ENCODE peak calls at places on chromosomes 7 and 10, in five cellular contexts. S is IMR-90, I is vagina, G is HCT116, J is K562. R is an unnamed sample.

GRCh38 chr7:30985756-30986155 is 22.0 kb downstream of the GHRHR start:
- DNase-seq in I (no peak), G (no peak), S (no peak), J (no peak), R (no peak)

GRCh38 chr7:73436031-73436929 is 2.7 kb downstream of the FZD9 start:
- DNase-seq in S (no peak), J (no peak), G (no peak), I (no peak), R (no peak)

GRCh38 chr7:98021588-98022351 is 31.8 kb upstream of the OCM2 start:
- DNase-seq in I (no peak), J (peak), G (peak), S (peak), R (peak)

GRCh38 chr10:25017247-25017590 is 807 bp downstream of the THNSL1 start:
- DNase-seq in I (no peak), S (peak), G (no peak), J (no peak), R (peak)

GRCh38 chr7:123533929-123534382 is 439 bp downstream of the IQUB start:
- DNase-seq in G (no peak), I (no peak), J (no peak), S (no peak), R (no peak)

GRCh38 chr7:50540785-50541579 is 24.2 kb downstream of the DDC start:
- DNase-seq in J (no peak), S (no peak), G (no peak), I (no peak), R (no peak)

GRCh38 chr7:27947581-27948278 is 207.8 kb downstream of the TAX1BP1 start:
- DNase-seq in J (no peak), G (no peak), I (no peak), S (peak), R (no peak)

GRCh38 chr10:22765660-22766547 is 51.5 kb upstream of the PIP4K2A start:
- DNase-seq in I (no peak), S (no peak), G (no peak), J (no peak), R (no peak)

GRCh38 chr10:71719464-71720303 is at the start of gene C10orf105:
- DNase-seq in I (no peak), G (no peak), S (no peak), J (no peak), R (no peak)

GRCh38 chr7:87347207-87347606 is 1.7 kb downstream of the CROT start:
- DNase-seq in I (no peak), J (no peak), G (no peak), S (no peak), R (no peak)

GRCh38 chr10:44759122-44759521 is 152.0 kb upstream of the TMEM72 start:
- DNase-seq in J (no peak), G (no peak), I (no peak), S (no peak), R (no peak)

GRCh38 chr10:5775705-5776104 is 37.5 kb downstream of the GDI2 start:
- DNase-seq in G (no peak), S (no peak), J (no peak), I (no peak), R (peak)

GRCh38 chr7:7642081-7642480 is 1.5 kb downstream of the UMAD1 start:
- DNase-seq in S (no peak), G (no peak), J (no peak), I (no peak), R (no peak)

GRCh38 chr10:59234814-59235429 is 58.5 kb downstream of the PHYHIPL start:
- DNase-seq in I (no peak), G (peak), J (no peak), S (peak), R (no peak)

GRCh38 chr10:127196227-127196954 is at the start of gene INSYN2A:
- DNase-seq in G (no peak), I (no peak), J (no peak), S (peak), R (no peak)

GRCh38 chr10:86105640-86106039 is 261.0 kb downstream of the GRID1 start:
- DNase-seq in G (no peak), S (no peak), I (no peak), J (no peak), R (no peak)

GRCh38 chr10:17838080-17838634 is 29.0 kb downstream of the MRC1 start:
- DNase-seq in S (no peak), I (no peak), G (no peak), J (no peak), R (no peak)

GRCh38 chr10:129788211-129788610 is 175.9 kb downstream of the EBF3 start:
- DNase-seq in S (no peak), I (no peak), J (no peak), G (no peak), R (no peak)

GRCh38 chr7:129923709-129924108 is 29.1 kb downstream of the UBE2H start:
- DNase-seq in J (no peak), I (no peak), S (peak), G (no peak), R (no peak)

GRCh38 chr7:44791278-44792219 is 4.9 kb upstream of the PPIA start:
- DNase-seq in G (no peak), I (no peak), S (peak), J (no peak), R (no peak)

GRCh38 chr7:2029936-2030335 is 202.8 kb downstream of the MAD1L1 start:
- DNase-seq in G (no peak), I (no peak), J (no peak), S (no peak), R (no peak)

GRCh38 chr10:76251773-76252617 is 820.6 kb downstream of the LRMDA start:
- DNase-seq in J (no peak), G (no peak), S (peak), I (no peak), R (no peak)

GRCh38 chr7:98251251-98251843 is 685 bp downstream of the TECPR1 start:
- DNase-seq in I (no peak), G (no peak), J (peak), S (no peak), R (no peak)

GRCh38 chr10:72259491-72260214 is 14.1 kb upstream of the DDIT4 start:
- DNase-seq in J (no peak), I (no peak), G (no peak), S (peak), R (no peak)

GRCh38 chr10:100508691-100509150 is 10.9 kb downstream of the SEC31B start:
- DNase-seq in J (peak), I (no peak), G (peak), S (peak), R (no peak)

GRCh38 chr7:26367219-26367711 is 75.6 kb downstream of the SNX10 start:
- DNase-seq in S (no peak), J (no peak), I (no peak), G (no peak), R (no peak)
- TF ChIP-seq POLR2A in S (no peak), J (no peak), I (no peak), G (no peak), R (no peak)

GRCh38 chr7:100943693-100944092 is 5.6 kb upstream of the MUC3A start:
- DNase-seq in I (no peak), S (no peak), J (no peak), G (no peak), R (no peak)

GRCh38 chr7:100944138-100944537 is 5.2 kb upstream of the MUC3A start:
- DNase-seq in G (no peak), I (no peak), J (no peak), S (no peak), R (no peak)

GRCh38 chr7:100947792-100948191 is 1.5 kb upstream of the MUC3A start:
- DNase-seq in G (no peak), I (no peak), S (no peak), J (no peak), R (no peak)

GRCh38 chr7:100946766-100947365 is 2.5 kb upstream of the MUC3A start:
- DNase-seq in S (no peak), J (no peak), G (no peak), I (no peak), R (no peak)

GRCh38 chr7:100946111-100946510 is 3.2 kb upstream of the MUC3A start:
- DNase-seq in G (no peak), J (no peak), S (no peak), I (no peak), R (no peak)
- TF ChIP-seq POLR2A in G (no peak), J (no peak), S (no peak), I (no peak), R (no peak)

GRCh38 chr10:131946321-131946751 is 35.4 kb downstream of the BNIP3 start:
- DNase-seq in J (no peak), G (no peak), S (peak), I (no peak), R (no peak)
- TF ChIP-seq POLR2A in J (no peak), G (no peak), S (no peak), I (no peak), R (no peak)

DNA sequence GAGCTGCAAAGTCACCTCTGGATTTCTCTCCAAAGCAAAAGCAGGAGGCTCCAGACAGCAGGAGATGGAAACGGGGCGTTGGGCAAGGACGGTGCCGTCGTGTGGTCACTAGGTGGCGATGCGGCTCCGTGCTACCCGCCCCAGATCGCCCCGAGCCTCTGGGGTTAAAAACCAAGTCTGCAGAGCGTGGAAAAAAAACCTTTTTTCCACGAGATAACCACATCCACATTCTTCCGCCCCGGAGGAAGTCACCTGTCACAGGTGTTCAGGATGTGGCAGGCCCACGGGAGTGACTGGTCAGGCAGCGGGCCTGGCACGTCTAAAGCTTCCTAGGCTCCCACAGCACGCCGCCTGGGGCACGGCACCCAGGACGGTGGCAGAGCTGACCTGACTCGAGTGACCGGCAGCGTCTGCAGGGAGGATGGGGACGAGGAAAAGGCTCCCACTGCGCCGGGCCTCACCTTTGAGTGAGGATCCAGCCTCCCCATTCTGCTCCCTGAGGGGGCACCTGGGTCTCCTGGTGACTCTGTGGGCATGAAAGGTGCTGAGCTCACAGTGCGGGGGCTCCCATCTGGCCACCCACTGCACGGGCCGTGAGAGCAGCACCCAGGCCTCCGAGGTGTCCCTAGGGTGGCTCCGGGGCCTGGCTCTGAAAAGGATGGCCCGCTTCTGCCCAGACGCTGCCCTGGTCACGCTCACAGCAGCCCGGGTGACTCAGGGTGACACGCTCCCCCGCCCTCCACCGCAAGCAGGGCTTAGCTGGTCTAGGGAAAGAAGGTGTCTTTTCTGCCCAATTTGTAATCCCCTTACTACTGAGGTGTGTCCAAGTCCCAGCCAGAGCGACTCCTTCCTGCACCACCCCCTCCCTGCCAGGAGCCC is 71.3 kb upstream of the TNRC18 start:
- DNase-seq in G (peak), I (no peak), S (peak), J (peak), R (peak)
- TF ChIP-seq POLR2A in G (no peak), I (no peak), S (peak), J (no peak), R (no peak)

GRCh38 chr7:4216016-4216415 is 466.1 kb upstream of the FOXK1 start:
- DNase-seq in I (no peak), G (no peak), J (no peak), S (no peak), R (no peak)
- TF ChIP-seq POLR2A in I (no peak), G (no peak), J (no peak), S (no peak), R (no peak)

DNA sequence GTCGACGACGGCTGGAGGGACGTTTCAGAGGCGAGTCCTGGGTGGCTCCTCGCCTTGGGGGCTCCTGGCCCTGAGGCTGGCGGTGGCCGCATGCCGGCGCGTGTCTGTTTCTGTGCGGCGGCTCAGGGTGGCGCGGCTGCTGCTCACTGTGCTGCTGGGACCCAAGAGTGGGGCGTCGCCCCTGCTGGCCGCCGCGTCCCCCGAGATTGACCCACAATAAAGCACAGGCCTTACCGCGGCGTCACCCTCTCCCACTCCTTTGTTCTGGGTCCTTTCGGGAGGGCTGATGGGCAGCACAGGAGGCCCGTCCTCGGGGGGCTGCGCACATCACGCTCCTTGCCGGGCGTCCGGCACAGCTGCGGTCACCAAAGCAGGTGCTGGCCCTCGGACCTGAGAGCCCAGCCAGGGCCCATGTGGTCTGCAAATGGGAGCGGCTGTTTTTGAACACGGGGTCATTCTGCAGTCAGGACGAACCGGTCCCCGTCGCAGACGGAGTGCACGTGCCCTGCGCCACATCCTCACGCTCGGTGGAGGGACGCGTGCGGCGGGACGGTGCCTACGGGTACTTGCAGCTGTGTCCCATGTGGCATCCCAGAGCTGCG is 19.2 kb downstream of the GET4 start:
- DNase-seq in J (no peak), S (no peak), I (no peak), G (no peak), R (no peak)
- TF ChIP-seq POLR2A in J (no peak), S (no peak), I (no peak), G (no peak), R (no peak)

GRCh38 chr10:56360583-56360966 is 484 bp downstream of the ZWINT start:
- DNase-seq in G (no peak), J (no peak), I (no peak), S (no peak), R (no peak)

GRCh38 chr10:56359837-56360236 is 1.2 kb downstream of the ZWINT start:
- DNase-seq in J (no peak), I (no peak), G (no peak), S (no peak), R (no peak)

GRCh38 chr10:56357018-56357417 is 4.0 kb downstream of the ZWINT start:
- DNase-seq in J (no peak), S (no peak), G (no peak), I (no peak), R (no peak)

DNA sequence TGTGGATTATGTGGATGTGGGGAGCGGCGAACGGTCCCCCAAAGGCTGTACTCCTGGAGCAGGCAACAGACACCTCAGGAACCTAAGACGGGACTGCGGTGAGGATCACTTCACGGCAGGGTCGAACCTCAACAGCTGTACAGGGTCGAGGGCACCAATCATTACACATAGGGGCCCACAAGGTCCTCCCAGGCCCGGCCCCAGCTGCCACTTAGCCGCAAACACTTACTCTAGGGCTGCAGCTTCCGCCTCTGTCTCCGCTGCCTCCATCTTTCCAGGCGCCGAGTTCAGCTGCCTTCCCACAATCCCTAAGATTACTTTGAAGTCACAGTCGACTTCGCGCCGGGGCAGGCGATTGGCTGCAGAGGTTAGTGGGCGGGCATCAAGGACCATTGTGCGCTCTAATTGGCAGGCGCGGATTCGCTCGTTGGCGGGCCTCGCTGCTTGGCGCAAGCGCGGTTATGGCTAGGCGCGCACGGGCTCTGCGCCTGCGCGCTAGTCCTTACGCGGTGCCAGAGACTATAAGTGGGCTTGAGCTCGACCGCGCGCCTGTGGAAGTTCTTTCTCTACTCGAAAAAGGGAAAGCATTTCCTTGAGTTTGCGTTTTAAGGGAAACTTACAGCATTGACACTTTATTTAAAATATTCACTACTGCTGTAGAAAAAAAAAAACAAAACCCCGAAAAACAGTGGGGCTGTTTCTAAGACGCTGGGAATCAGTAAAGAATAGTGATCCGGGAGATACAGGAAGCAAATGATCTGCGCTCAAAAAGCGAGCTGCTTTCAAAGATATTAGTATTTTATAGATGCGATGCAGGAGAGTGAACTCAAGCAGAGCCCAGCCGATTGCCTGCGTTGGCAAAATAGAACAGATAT is at the start of gene ZWINT:
- DNase-seq in I (peak), S (peak), G (peak), J (peak), R (peak)
- TF ChIP-seq POLR2A in I (no peak), S (peak), G (peak), J (peak), R (peak)

GRCh38 chr10:109732254-109732653 is 191.1 kb downstream of the XPNPEP1 start:
- DNase-seq in S (no peak), J (no peak), G (no peak), I (no peak), R (no peak)
- TF ChIP-seq POLR2A in S (no peak), J (no peak), G (no peak), I (no peak), R (no peak)

DNA sequence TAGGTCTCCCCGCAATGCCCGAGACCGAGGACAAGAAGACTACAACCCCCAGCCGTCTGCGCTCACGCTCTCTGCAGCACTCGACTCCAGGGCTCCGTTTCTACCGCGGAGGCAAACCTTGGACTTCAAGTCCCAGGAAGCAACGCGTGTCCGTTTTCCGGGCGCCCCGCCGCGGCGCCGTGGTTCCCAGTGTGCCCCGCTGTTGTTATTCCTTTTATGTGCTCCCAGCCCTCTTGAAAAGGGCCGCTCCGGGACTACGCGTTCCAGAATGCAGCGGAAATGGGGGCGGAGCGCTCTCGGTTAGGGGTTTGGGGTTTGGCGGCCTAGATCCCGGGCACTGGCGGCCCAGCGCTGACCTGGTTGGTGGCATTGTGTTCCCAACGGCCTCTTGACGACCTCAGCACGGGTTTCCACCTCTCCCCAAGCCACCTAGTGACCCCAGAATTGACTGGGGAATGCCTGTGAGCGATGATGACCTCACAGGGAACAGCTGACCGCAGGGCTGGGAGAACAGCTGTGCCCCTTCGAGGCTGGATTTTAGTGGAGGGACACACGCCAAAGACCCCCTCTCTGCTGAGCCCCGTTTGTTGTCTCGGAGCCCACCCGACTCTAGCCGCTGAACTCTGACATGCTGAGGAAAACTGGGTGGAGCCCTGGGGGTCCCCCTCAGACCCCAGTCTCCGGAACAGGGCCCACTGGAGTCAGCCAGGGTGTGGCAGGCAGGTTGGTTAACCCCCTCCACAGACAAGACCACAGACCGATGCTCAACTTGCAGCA is 480 bp upstream of the CDK5 start:
- DNase-seq in G (peak), S (peak), J (peak), I (peak), R (peak)
- TF ChIP-seq POLR2A in G (peak), S (no peak), J (peak), I (peak), R (no peak)

GRCh38 chr7:156096806-156097538 is 284.7 kb upstream of the SHH start:
- DNase-seq in I (no peak), G (no peak), J (no peak), S (no peak), R (no peak)
- TF ChIP-seq POLR2A in I (no peak), G (no peak), J (no peak), S (no peak), R (no peak)

R was measured in GM12891.